ENCODE peak calls at places on chromosome 19, in nine cellular contexts. P is CD14-positive monocyte; H is SJSA1; E is stimulated activated CD4-positive, alpha-beta T cell treated with anti-CD3 and anti-CD28 coated beads, Interleukin-15, amount 100 ng/mL, for 24 hours; F is PC-3; A is stimulated activated CD8-positive, alpha-beta memory T cell treated with anti-CD3 and anti-CD28 coated beads, Interleukin-2, amount 100 ng/mL, for 1 hour; Z is Calu3; R is activated T-helper 2 cell treated with anti-CD3 and anti-CD28 coated beads, Interferon-gamma antibody, Interleukin-2, Interleukin-4, amounts not matched to agents 10 μg/mL and 5 μg/mL and 100 μg/mL, durations not matched to agents 14 hours and 24 hours and 36 hours; B is DMS 273 treated with DMSO at 0.1 percent for 48 hours. O is an unnamed sample.

GRCh38 chr19:16316506-16316882 is 8.1 kb upstream of the KLF2 start:
- DNase-seq in R (no peak), B (no peak), P (no peak), Z (no peak), F (no peak), H (no peak), A (no peak), E (no peak), O (no peak)

GRCh38 chr19:29714953-29715694 is at the start of gene C19orf12:
- DNase-seq in E (peak; percentile 79), F (peak; percentile 37), P (no peak), H (no peak), R (peak; percentile 71), A (no peak), Z (peak; percentile 76), B (no peak), O (peak; percentile 57)

GRCh38 chr19:19528721-19529490 is at the start of gene YJEFN3:
- DNase-seq in A (no peak), H (no peak), Z (no peak), F (no peak), E (no peak), B (no peak), P (no peak), R (no peak), O (no peak)

GRCh38 chr19:43445426-43445825 is 20.0 kb downstream of the LYPD3 start:
- DNase-seq in F (no peak), R (no peak), H (no peak), E (no peak), A (no peak), B (no peak), P (no peak), Z (no peak), O (no peak)

GRCh38 chr19:16741084-16741483 is 21.4 kb downstream of the NWD1 start:
- DNase-seq in F (no peak), R (no peak), A (no peak), Z (no peak), H (no peak), E (no peak), P (no peak), B (no peak), O (no peak)

GRCh38 chr19:7928741-7929701 is 3.1 kb upstream of the CTXN1 start:
- DNase-seq in P (no peak), H (peak; percentile 75), E (peak; percentile 70), A (peak; percentile 50), R (peak; percentile 49), F (peak; percentile 87), B (peak; percentile 36), Z (peak; percentile 51), O (peak; percentile 57)

GRCh38 chr19:31612873-31613272 is 263.6 kb upstream of the TSHZ3 start:
- DNase-seq in Z (no peak), E (no peak), F (no peak), R (no peak), P (no peak), B (no peak), A (no peak), H (no peak), O (no peak)

GRCh38 chr19:400976-401835 is 7.7 kb downstream of the C2CD4C start:
- DNase-seq in R (no peak), A (no peak), F (no peak), E (no peak), B (peak; percentile 17), P (peak; percentile 40), Z (no peak), H (no peak), O (no peak)

GRCh38 chr19:51354742-51355148 is 11.4 kb downstream of the ETFB start:
- DNase-seq in B (no peak), H (peak; percentile 69), R (peak; percentile 65), F (no peak), E (peak; percentile 51), A (no peak), Z (no peak), P (no peak), O (no peak)

GRCh38 chr19:31154021-31154420 is 195.2 kb downstream of the TSHZ3 start:
- DNase-seq in B (no peak), R (no peak), E (no peak), H (peak; percentile 89), P (no peak), Z (no peak), A (no peak), F (peak; percentile 59), O (no peak)

GRCh38 chr19:39424934-39425333 is 10.8 kb downstream of the RPS16 start:
- DNase-seq in Z (no peak), F (no peak), A (no peak), B (no peak), P (no peak), E (no peak), R (no peak), H (no peak), O (no peak)

GRCh38 chr19:3146677-3147100 is 10.9 kb downstream of the GNA15 start:
- DNase-seq in Z (peak; percentile 42), F (peak; percentile 20), A (peak; percentile 50), H (no peak), E (peak; percentile 77), P (no peak), R (peak; percentile 45), B (no peak), O (peak; percentile 35)

GRCh38 chr19:38700933-38701454 is 43.3 kb downstream of the CAPN12 start:
- DNase-seq in Z (no peak), E (no peak), H (no peak), B (no peak), A (no peak), F (no peak), P (no peak), R (no peak), O (no peak)

GRCh38 chr19:45217957-45218334 is 27.3 kb downstream of the EXOC3L2 start:
- DNase-seq in P (peak; percentile 14), Z (no peak), H (no peak), E (no peak), R (no peak), B (no peak), A (no peak), F (no peak), O (no peak)